ENCODE peak calls at places on chromosomes 16 and 17, in eight cellular contexts. One of them, this sample, is unnamed.

GRCh38 chr16:1715220-1715619 is 9.2 kb downstream of the MAPK8IP3 start:
- DNase-seq in hepatocyte: no peak
- DNase-seq in Peyer's patch: no peak
- DNase-seq in cardiac muscle cell: no peak
- DNase-seq in body of pancreas: no peak
- DNase-seq in adrenal gland: no peak
- DNase-seq in dorsolateral prefrontal cortex: no peak
- DNase-seq in A549: no peak
- DNase-seq in this sample: no peak

GRCh38 chr16:72246423-72246822 is 74.5 kb upstream of the PMFBP1 start:
- DNase-seq in hepatocyte: no peak
- DNase-seq in Peyer's patch: no peak
- DNase-seq in cardiac muscle cell: no peak
- DNase-seq in body of pancreas: no peak
- DNase-seq in adrenal gland: no peak
- DNase-seq in dorsolateral prefrontal cortex: no peak
- DNase-seq in A549: no peak
- DNase-seq in this sample: no peak

GRCh38 chr17:78715876-78716275 is 66.2 kb downstream of the CYTH1 start:
- DNase-seq in hepatocyte: no peak
- DNase-seq in Peyer's patch: no peak
- DNase-seq in cardiac muscle cell: no peak
- DNase-seq in body of pancreas: no peak
- DNase-seq in adrenal gland: no peak
- DNase-seq in dorsolateral prefrontal cortex: no peak
- DNase-seq in A549: no peak
- DNase-seq in this sample: no peak

GRCh38 chr16:56617212-56618085 is 8.1 kb upstream of the MT1E start:
- DNase-seq in hepatocyte: peak
- DNase-seq in Peyer's patch: peak
- DNase-seq in cardiac muscle cell: peak
- DNase-seq in body of pancreas: peak
- DNase-seq in adrenal gland: peak
- DNase-seq in dorsolateral prefrontal cortex: no peak
- DNase-seq in A549: no peak
- DNase-seq in this sample: peak

GRCh38 chr17:7173687-7174602 is 5.2 kb downstream of the ASGR1 start:
- DNase-seq in hepatocyte: peak
- DNase-seq in Peyer's patch: no peak
- DNase-seq in cardiac muscle cell: peak
- DNase-seq in body of pancreas: peak
- DNase-seq in adrenal gland: no peak
- DNase-seq in dorsolateral prefrontal cortex: peak
- DNase-seq in A549: no peak
- DNase-seq in this sample: peak

GRCh38 chr17:75090871-75091854 is 3.4 kb downstream of the SLC16A5 start:
- DNase-seq in hepatocyte: no peak
- DNase-seq in Peyer's patch: peak
- DNase-seq in cardiac muscle cell: no peak
- DNase-seq in body of pancreas: no peak
- DNase-seq in adrenal gland: no peak
- DNase-seq in dorsolateral prefrontal cortex: no peak
- DNase-seq in A549: peak
- DNase-seq in this sample: peak

GRCh38 chr17:36877774-36878173 is 59.5 kb upstream of the LHX1 start:
- DNase-seq in hepatocyte: no peak
- DNase-seq in Peyer's patch: no peak
- DNase-seq in cardiac muscle cell: no peak
- DNase-seq in body of pancreas: no peak
- DNase-seq in adrenal gland: no peak
- DNase-seq in dorsolateral prefrontal cortex: no peak
- DNase-seq in A549: no peak
- DNase-seq in this sample: no peak

GRCh38 chr17:40810505-40810904 is 10.7 kb upstream of the KRT28 start:
- DNase-seq in hepatocyte: no peak
- DNase-seq in Peyer's patch: no peak
- DNase-seq in cardiac muscle cell: no peak
- DNase-seq in body of pancreas: no peak
- DNase-seq in adrenal gland: no peak
- DNase-seq in dorsolateral prefrontal cortex: no peak
- DNase-seq in A549: peak
- DNase-seq in this sample: no peak

GRCh38 chr16:4980691-4981090 is 22.6 kb downstream of the SEC14L5 start:
- DNase-seq in hepatocyte: no peak
- DNase-seq in Peyer's patch: no peak
- DNase-seq in cardiac muscle cell: no peak
- DNase-seq in body of pancreas: no peak
- DNase-seq in adrenal gland: no peak
- DNase-seq in dorsolateral prefrontal cortex: no peak
- DNase-seq in A549: no peak
- DNase-seq in this sample: no peak

GRCh38 chr16:4212207-4212933 is 29.5 kb downstream of the SRL start:
- DNase-seq in hepatocyte: no peak
- DNase-seq in Peyer's patch: no peak
- DNase-seq in cardiac muscle cell: no peak
- DNase-seq in body of pancreas: no peak
- DNase-seq in adrenal gland: no peak
- DNase-seq in dorsolateral prefrontal cortex: no peak
- DNase-seq in A549: no peak
- DNase-seq in this sample: no peak

GRCh38 chr17:49715221-49715620 is 7.5 kb upstream of the SLC35B1 start:
- DNase-seq in hepatocyte: no peak
- DNase-seq in Peyer's patch: no peak
- DNase-seq in cardiac muscle cell: no peak
- DNase-seq in body of pancreas: no peak
- DNase-seq in adrenal gland: no peak
- DNase-seq in dorsolateral prefrontal cortex: no peak
- DNase-seq in A549: no peak
- DNase-seq in this sample: no peak

GRCh38 chr17:69607162-69607834 is 192.8 kb downstream of the MAP2K6 start:
- DNase-seq in hepatocyte: peak
- DNase-seq in Peyer's patch: peak
- DNase-seq in cardiac muscle cell: peak
- DNase-seq in body of pancreas: peak
- DNase-seq in adrenal gland: peak
- DNase-seq in dorsolateral prefrontal cortex: peak
- DNase-seq in A549: peak
- DNase-seq in this sample: peak

GRCh38 chr17:63928966-63929695 is 3.0 kb downstream of the CD79B start:
- DNase-seq in hepatocyte: no peak
- DNase-seq in Peyer's patch: no peak
- DNase-seq in cardiac muscle cell: no peak
- DNase-seq in body of pancreas: no peak
- DNase-seq in adrenal gland: no peak
- DNase-seq in dorsolateral prefrontal cortex: no peak
- DNase-seq in A549: no peak
- DNase-seq in this sample: no peak

GRCh38 chr16:88196471-88197400 is 186.0 kb upstream of the ZNF469 start:
- DNase-seq in hepatocyte: no peak
- DNase-seq in Peyer's patch: no peak
- DNase-seq in cardiac muscle cell: no peak
- DNase-seq in body of pancreas: no peak
- DNase-seq in adrenal gland: no peak
- DNase-seq in dorsolateral prefrontal cortex: no peak
- DNase-seq in A549: no peak
- DNase-seq in this sample: no peak

GRCh38 chr17:72189781-72190593 is 69.2 kb downstream of the SOX9 start:
- DNase-seq in hepatocyte: no peak
- DNase-seq in Peyer's patch: no peak
- DNase-seq in cardiac muscle cell: no peak
- DNase-seq in body of pancreas: no peak
- DNase-seq in adrenal gland: no peak
- DNase-seq in dorsolateral prefrontal cortex: no peak
- DNase-seq in A549: no peak
- DNase-seq in this sample: no peak

GRCh38 chr17:40327244-40327666 is 18.3 kb downstream of the RARA start:
- DNase-seq in hepatocyte: no peak
- DNase-seq in Peyer's patch: no peak
- DNase-seq in cardiac muscle cell: no peak
- DNase-seq in body of pancreas: no peak
- DNase-seq in adrenal gland: no peak
- DNase-seq in dorsolateral prefrontal cortex: no peak
- DNase-seq in A549: no peak
- DNase-seq in this sample: no peak

GRCh38 chr17:46817151-46817900 is 1.2 kb downstream of the WNT3 start:
- DNase-seq in hepatocyte: no peak
- DNase-seq in Peyer's patch: no peak
- DNase-seq in cardiac muscle cell: no peak
- DNase-seq in body of pancreas: no peak
- DNase-seq in adrenal gland: no peak
- DNase-seq in dorsolateral prefrontal cortex: no peak
- DNase-seq in A549: no peak
- DNase-seq in this sample: no peak

GRCh38 chr16:67248401-67249177 is at the start of gene SLC9A5:
- DNase-seq in hepatocyte: peak
- DNase-seq in Peyer's patch: peak
- DNase-seq in cardiac muscle cell: peak
- DNase-seq in body of pancreas: no peak
- DNase-seq in adrenal gland: peak
- DNase-seq in dorsolateral prefrontal cortex: no peak
- DNase-seq in A549: no peak
- DNase-seq in this sample: no peak

GRCh38 chr17:50056217-50056960 is 479 bp downstream of the ITGA3 start:
- DNase-seq in hepatocyte: peak
- DNase-seq in Peyer's patch: peak
- DNase-seq in cardiac muscle cell: peak
- DNase-seq in body of pancreas: peak
- DNase-seq in adrenal gland: peak
- DNase-seq in dorsolateral prefrontal cortex: peak
- DNase-seq in A549: peak
- DNase-seq in this sample: peak

GRCh38 chr16:9840761-9841665 is 341.2 kb downstream of the GRIN2A start:
- DNase-seq in hepatocyte: no peak
- DNase-seq in Peyer's patch: no peak
- DNase-seq in cardiac muscle cell: no peak
- DNase-seq in body of pancreas: no peak
- DNase-seq in adrenal gland: no peak
- DNase-seq in dorsolateral prefrontal cortex: no peak
- DNase-seq in A549: no peak
- DNase-seq in this sample: no peak
- TF ChIP-seq CTCF in hepatocyte: no peak
- TF ChIP-seq CTCF in Peyer's patch: no peak
- TF ChIP-seq CTCF in cardiac muscle cell: no peak
- TF ChIP-seq CTCF in body of pancreas: no peak
- TF ChIP-seq CTCF in adrenal gland: no peak
- TF ChIP-seq CTCF in dorsolateral prefrontal cortex: no peak
- TF ChIP-seq CTCF in A549: no peak
- TF ChIP-seq CTCF in this sample: no peak

DNA sequence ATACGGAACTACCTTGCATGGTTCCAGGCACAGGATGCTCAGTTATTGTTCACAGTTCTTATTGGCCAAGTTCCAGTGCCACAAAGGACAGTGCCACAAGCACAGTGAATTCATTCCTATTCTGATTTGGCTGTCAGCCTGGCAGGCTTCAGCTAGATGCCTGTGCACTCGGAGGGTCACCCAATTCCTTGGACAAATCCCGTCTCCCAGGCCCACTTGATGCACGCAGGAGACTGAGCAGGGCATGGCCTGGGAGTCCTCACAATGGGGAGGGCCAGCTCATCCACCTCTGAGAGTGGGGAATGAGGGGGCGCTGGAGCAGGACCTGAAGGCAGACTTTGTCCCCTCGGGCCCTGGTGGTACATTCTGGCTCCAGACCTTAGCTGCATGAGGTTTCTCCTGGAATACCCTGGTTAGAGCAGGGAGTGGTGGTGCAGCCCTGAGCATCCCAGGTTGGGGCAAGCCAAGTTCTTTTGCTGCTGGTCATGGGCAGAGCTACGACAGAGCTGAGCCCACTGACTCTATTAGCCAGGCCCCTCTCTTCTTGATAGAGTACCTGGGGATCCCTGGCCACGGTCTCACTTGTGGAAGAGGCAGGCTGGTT is 41.4 kb downstream of the MIS12 start:
- DNase-seq in hepatocyte: no peak
- DNase-seq in Peyer's patch: no peak
- DNase-seq in cardiac muscle cell: no peak
- DNase-seq in body of pancreas: no peak
- DNase-seq in adrenal gland: no peak
- DNase-seq in dorsolateral prefrontal cortex: no peak
- DNase-seq in A549: no peak
- DNase-seq in this sample: no peak
- H3K27ac ChIP-seq in hepatocyte: peak
- H3K27ac ChIP-seq in Peyer's patch: no peak
- H3K27ac ChIP-seq in cardiac muscle cell: peak
- H3K27ac ChIP-seq in body of pancreas: no peak
- H3K27ac ChIP-seq in adrenal gland: no peak
- H3K27ac ChIP-seq in dorsolateral prefrontal cortex: no peak
- H3K27ac ChIP-seq in A549: no peak
- H3K27ac ChIP-seq in this sample: peak

DNA sequence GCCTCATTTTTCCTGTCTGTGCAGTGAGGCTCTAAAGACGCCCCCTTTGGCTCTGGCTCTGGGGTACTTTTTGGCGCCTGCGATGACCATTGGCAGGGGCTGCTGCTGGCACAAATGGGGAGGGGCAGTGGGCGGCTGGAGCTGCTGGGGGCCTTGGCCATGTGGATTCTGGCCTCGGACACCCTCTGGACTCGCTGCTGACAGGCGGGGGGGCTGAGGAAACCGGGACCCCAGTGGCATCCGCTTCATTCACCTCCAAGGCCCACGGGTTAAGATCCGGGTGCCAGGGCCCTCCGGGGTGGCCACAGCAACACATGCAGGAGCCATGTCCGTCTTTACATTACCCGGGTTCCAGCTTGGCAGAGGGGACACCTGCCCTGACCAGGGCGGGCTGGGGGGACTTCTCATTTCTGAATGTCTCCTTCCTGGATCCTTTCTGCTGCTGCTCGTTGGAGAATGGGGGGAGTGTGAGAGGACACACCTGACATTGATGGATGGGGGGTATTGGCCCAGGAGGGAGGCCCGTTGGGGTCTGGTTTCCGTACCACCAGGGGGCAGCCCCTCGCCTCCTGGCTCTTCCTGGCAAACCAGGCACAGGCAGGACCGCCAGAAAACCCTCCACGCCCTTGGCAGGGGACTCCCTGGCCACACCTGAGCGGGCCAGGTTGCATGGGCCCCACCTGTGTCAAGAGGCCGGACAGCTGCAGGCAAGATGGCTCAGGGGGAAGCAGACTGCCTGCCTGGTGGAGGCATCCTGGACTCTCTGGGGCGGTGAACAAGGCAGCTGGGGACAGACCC is 21.8 kb downstream of the GSE1 start:
- DNase-seq in hepatocyte: no peak
- DNase-seq in Peyer's patch: no peak
- DNase-seq in cardiac muscle cell: no peak
- DNase-seq in body of pancreas: no peak
- DNase-seq in adrenal gland: no peak
- DNase-seq in dorsolateral prefrontal cortex: no peak
- DNase-seq in A549: no peak
- DNase-seq in this sample: no peak
- TF ChIP-seq CTCF in hepatocyte: no peak
- TF ChIP-seq CTCF in Peyer's patch: no peak
- TF ChIP-seq CTCF in cardiac muscle cell: no peak
- TF ChIP-seq CTCF in body of pancreas: no peak
- TF ChIP-seq CTCF in adrenal gland: peak
- TF ChIP-seq CTCF in dorsolateral prefrontal cortex: no peak
- TF ChIP-seq CTCF in A549: peak
- TF ChIP-seq CTCF in this sample: peak

DNA sequence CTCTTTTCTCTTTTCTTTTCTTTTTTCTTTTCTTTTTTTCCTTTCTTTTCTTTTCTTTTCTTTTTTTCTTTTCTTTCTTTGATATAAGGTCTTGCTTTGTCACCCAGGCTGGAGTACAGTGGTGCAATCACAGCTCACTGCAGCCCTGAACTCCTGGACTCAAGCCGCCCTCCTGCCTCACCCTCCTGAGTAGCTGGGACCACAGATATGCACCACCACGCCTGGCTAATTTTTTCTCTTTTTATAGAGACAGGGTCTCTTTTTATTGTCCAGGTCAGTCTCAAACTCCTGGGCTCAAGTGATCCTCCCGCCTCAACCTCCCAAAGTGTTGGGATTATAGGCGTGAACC is 145.8 kb downstream of the IRX3 start:
- DNase-seq in hepatocyte: no peak
- DNase-seq in Peyer's patch: no peak
- DNase-seq in cardiac muscle cell: no peak
- DNase-seq in body of pancreas: no peak
- DNase-seq in adrenal gland: no peak
- DNase-seq in dorsolateral prefrontal cortex: no peak
- DNase-seq in A549: no peak
- DNase-seq in this sample: no peak
- H3K27ac ChIP-seq in hepatocyte: no peak
- H3K27ac ChIP-seq in Peyer's patch: no peak
- H3K27ac ChIP-seq in cardiac muscle cell: no peak
- H3K27ac ChIP-seq in body of pancreas: no peak
- H3K27ac ChIP-seq in adrenal gland: no peak
- H3K27ac ChIP-seq in dorsolateral prefrontal cortex: no peak
- H3K27ac ChIP-seq in A549: no peak
- H3K27ac ChIP-seq in this sample: no peak

This sample was measured in transverse colon.